ENCODE peak calls at places on chromosomes 2 and 18, in seven cellular contexts. K is testis, U is activated B cell treated with CpG ODN at 0.5 μM for 24 hours, Z is tibial nerve, V is AG04450, D is astrocyte of the spinal cord, H is neural crest cell. J is an unnamed sample.

GRCh38 chr18:48834421-48835011 is 116.2 kb downstream of the SMAD7 start:
- DNase-seq in K (peak), U (peak), Z (peak), V (peak), D (peak), H (no peak), J (no peak)

GRCh38 chr18:79878741-79879358 is 72.6 kb downstream of the SLC66A2 start:
- DNase-seq in K (no peak), U (no peak), Z (no peak), V (no peak), D (no peak), H (no peak), J (no peak)

GRCh38 chr2:171403181-171403580 is 30.6 kb downstream of the METTL8 start:
- DNase-seq in K (no peak), U (no peak), Z (no peak), V (no peak), D (peak), H (no peak), J (no peak)

GRCh38 chr18:5311273-5312009 is 15.9 kb upstream of the ZBTB14 start:
- DNase-seq in K (no peak), U (no peak), Z (no peak), V (no peak), D (no peak), H (no peak), J (no peak)

GRCh38 chr2:62383843-62384242 is 122.2 kb downstream of the TMEM17 start:
- DNase-seq in K (no peak), U (no peak), Z (no peak), V (no peak), D (peak), H (no peak), J (no peak)

GRCh38 chr2:133635115-133635514 is 66.9 kb upstream of the NCKAP5 start:
- DNase-seq in K (no peak), U (no peak), Z (no peak), V (no peak), D (no peak), H (no peak), J (no peak)

GRCh38 chr18:65287642-65288041 is 463.2 kb upstream of the CDH7 start:
- DNase-seq in K (no peak), U (no peak), Z (no peak), V (no peak), D (no peak), H (no peak), J (no peak)

GRCh38 chr2:16368951-16369350 is 296.7 kb downstream of the CYRIA start:
- DNase-seq in K (no peak), U (no peak), Z (no peak), V (no peak), D (no peak), H (no peak), J (no peak)

GRCh38 chr18:43277164-43277600 is at the start of gene SYT4:
- DNase-seq in K (peak), U (no peak), Z (peak), V (no peak), D (peak), H (peak), J (no peak)

GRCh38 chr2:168354499-168354898 is 101.6 kb upstream of the CERS6 start:
- DNase-seq in K (no peak), U (no peak), Z (no peak), V (no peak), D (no peak), H (no peak), J (no peak)

GRCh38 chr2:100214265-100214961 is 72.0 kb upstream of the AFF3 start:
- DNase-seq in K (peak), U (no peak), Z (no peak), V (no peak), D (no peak), H (no peak), J (no peak)

GRCh38 chr2:78839259-78839658 is 186.2 kb upstream of the REG3G start:
- DNase-seq in K (no peak), U (no peak), Z (no peak), V (no peak), D (no peak), H (no peak), J (no peak)

GRCh38 chr2:32284321-32284720 is 6.6 kb downstream of the YIPF4 start:
- DNase-seq in K (no peak), U (no peak), Z (no peak), V (no peak), D (peak), H (no peak), J (no peak)

GRCh38 chr2:207635468-207636200 is 10.4 kb upstream of the METTL21A start:
- DNase-seq in K (no peak), U (no peak), Z (no peak), V (no peak), D (no peak), H (no peak), J (no peak)

GRCh38 chr2:211434773-211435172 is 878.4 kb downstream of the CPS1 start:
- DNase-seq in K (no peak), U (no peak), Z (no peak), V (no peak), D (no peak), H (no peak), J (no peak)

GRCh38 chr2:109703076-109703475 is 88.9 kb downstream of the SOWAHC start:
- DNase-seq in K (no peak), U (no peak), Z (no peak), V (no peak), D (no peak), H (no peak), J (no peak)

GRCh38 chr2:11417946-11418585 is 47.9 kb downstream of the E2F6 start:
- DNase-seq in K (peak), U (no peak), Z (no peak), V (no peak), D (no peak), H (no peak), J (no peak)

GRCh38 chr2:233792720-233793119 is 14.6 kb downstream of the MROH2A start:
- DNase-seq in K (no peak), U (no peak), Z (no peak), V (no peak), D (no peak), H (no peak), J (no peak)

GRCh38 chr18:78528437-78529228 is 451.0 kb upstream of the SALL3 start:
- DNase-seq in K (no peak), U (no peak), Z (no peak), V (no peak), D (no peak), H (no peak), J (no peak)

GRCh38 chr2:118190365-118190916 is 102.2 kb downstream of the INSIG2 start:
- DNase-seq in K (no peak), U (no peak), Z (no peak), V (no peak), D (no peak), H (no peak), J (no peak)

GRCh38 chr2:55151721-55152433 is 80.2 kb downstream of the CLHC1 start:
- DNase-seq in K (no peak), U (no peak), Z (no peak), V (no peak), D (no peak), H (no peak), J (no peak)

GRCh38 chr2:168626096-168626495 is 170.0 kb downstream of the CERS6 start:
- DNase-seq in K (no peak), U (no peak), Z (no peak), V (no peak), D (no peak), H (no peak), J (no peak)

GRCh38 chr2:229340086-229340760 is 69.1 kb upstream of the PID1 start:
- DNase-seq in K (no peak), U (no peak), Z (no peak), V (no peak), D (peak), H (no peak), J (no peak)

GRCh38 chr2:104056451-104056850 is 797.5 kb upstream of the POU3F3 start:
- DNase-seq in K (no peak), U (no peak), Z (no peak), V (no peak), D (no peak), H (no peak), J (no peak)

GRCh38 chr2:52034706-52035105 is 1002.8 kb upstream of the NRXN1 start:
- DNase-seq in K (no peak), U (no peak), Z (no peak), V (no peak), D (no peak), H (no peak), J (no peak)
- TF ChIP-seq CTCF in K (no peak), U (no peak), Z (no peak), V (no peak), D (peak), H (peak), J (no peak)

GRCh38 chr2:101255501-101255900 is 2.8 kb downstream of the CNOT11 start:
- DNase-seq in K (no peak), U (no peak), Z (no peak), V (no peak), D (peak), H (no peak), J (no peak)

GRCh38 chr2:101251844-101252407 is 760 bp upstream of the CNOT11 start:
- DNase-seq in K (no peak), U (no peak), Z (no peak), V (no peak), D (no peak), H (no peak), J (no peak)

GRCh38 chr2:101253713-101254085 is 1.0 kb downstream of the CNOT11 start:
- DNase-seq in K (no peak), U (no peak), Z (no peak), V (no peak), D (peak), H (no peak), J (no peak)

GRCh38 chr2:101252408-101253012 is at the start of gene CNOT11:
- DNase-seq in K (peak), U (peak), Z (peak), V (peak), D (peak), H (peak), J (peak)

DNA sequence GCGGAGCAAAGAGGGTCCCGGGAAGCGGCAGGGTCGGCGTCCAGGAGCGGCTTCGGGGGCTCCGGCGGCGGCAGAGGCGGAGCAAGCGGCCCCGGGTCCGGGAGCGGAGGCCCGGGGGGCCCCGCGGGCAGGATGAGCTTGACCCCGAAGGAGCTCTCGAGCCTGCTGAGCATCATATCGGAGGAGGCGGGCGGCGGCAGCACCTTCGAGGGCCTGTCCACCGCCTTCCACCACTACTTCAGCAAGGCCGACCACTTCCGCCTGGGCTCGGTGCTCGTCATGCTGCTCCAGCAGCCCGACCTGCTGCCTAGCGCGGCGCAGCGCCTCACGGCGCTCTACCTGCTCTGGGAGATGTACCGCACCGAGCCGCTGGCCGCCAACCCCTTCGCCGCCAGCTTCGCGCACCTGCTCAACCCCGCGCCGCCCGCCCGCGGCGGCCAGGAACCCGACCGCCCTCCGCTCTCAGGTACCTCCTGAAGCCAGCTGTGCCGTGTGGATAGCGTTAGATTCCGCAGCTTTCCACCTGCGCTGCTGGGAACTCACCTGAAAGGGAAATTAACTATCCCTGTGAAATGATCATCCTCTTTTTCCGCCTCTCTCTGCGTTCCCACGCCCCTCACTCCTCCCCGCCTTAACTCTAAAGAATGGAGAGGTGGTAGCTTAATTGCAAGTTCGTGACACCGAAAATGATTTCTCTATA is 477 bp downstream of the CNOT11 start:
- DNase-seq in K (peak), U (no peak), Z (peak), V (no peak), D (peak), H (no peak), J (no peak)
- TF ChIP-seq CTCF in K (no peak), U (no peak), Z (no peak), V (no peak), D (no peak), H (no peak), J (no peak)

GRCh38 chr18:12843420-12844346 is 40.4 kb downstream of the PTPN2 start:
- DNase-seq in K (no peak), U (no peak), Z (no peak), V (no peak), D (no peak), H (no peak), J (no peak)
- TF ChIP-seq CTCF in K (no peak), U (no peak), Z (no peak), V (no peak), D (no peak), H (no peak), J (no peak)

DNA sequence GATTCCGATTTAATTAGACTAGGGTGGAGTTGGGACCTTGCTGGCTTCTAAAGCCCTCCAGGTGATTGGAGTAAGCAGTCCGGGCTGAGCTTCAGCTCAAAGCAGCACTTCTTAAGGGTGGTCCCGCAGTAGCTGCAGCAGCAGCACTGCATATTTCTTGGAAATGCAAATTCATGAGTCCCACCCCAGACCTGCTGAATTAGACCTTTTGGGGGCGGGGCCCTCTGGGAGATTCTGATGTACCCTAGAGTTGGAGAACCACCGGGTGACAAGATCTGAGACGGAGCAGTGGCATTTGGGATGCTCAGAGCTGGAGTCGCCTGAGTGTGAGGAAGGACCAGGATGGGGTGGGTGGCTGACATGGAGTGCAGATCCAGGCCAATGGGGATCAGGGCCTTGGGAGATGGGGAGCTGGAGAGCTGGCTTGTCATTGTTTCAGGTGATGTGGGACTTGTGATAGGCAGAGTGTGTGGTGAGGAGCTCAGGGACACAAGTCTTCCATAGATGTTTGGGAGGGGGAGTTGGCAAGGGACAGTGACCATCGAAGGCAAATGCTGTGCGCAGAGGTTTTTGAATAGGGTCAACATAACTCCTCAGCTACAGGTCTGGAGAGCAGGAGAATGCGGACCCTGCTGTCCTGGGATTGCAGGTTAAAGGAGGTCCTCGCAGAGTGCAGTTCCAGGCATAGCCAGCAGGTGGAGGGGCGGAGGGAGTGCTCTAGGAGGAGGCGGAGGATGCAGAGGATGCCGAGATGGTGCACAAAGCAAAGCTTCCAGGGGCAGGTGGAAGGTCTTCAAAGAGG is 130.9 kb upstream of the RAB12 start:
- DNase-seq in K (peak), U (peak), Z (peak), V (peak), D (peak), H (peak), J (peak)
- TF ChIP-seq CTCF in K (peak), U (no peak), Z (peak), V (peak), D (peak), H (peak), J (peak)

J was measured in D721Med.